ENCODE peak calls at places on chromosomes 11 and 22, in ten cellular contexts. C is AG04449, R is RWPE2, B is body of pancreas, K is progenitor cell of endocrine pancreas, J is GM06990, T is upper lobe of left lung, L is upper lobe of right lung, M is epithelial cell of esophagus, X is astrocyte. N is an unnamed sample.

GRCh38 chr11:82718307-82718706 is 15.4 kb downstream of the FAM181B start:
- DNase-seq in K (no peak), L (no peak), C (peak), B (peak), J (no peak), R (no peak), X (peak), M (peak), T (no peak), N (peak)

GRCh38 chr22:17112491-17113042 is 8.6 kb downstream of the TMEM121B start:
- DNase-seq in L (no peak), J (no peak), T (no peak), K (no peak), R (no peak), M (no peak), C (no peak), B (no peak), X (no peak), N (no peak)

GRCh38 chr11:33413296-33413695 is 156.1 kb downstream of the HIPK3 start:
- DNase-seq in B (no peak), L (no peak), T (no peak), C (no peak), M (no peak), K (no peak), X (no peak), R (no peak), J (no peak), N (no peak)

GRCh38 chr22:40525250-40525884 is 111.2 kb downstream of the MRTFA start:
- DNase-seq in X (no peak), B (peak), J (no peak), R (no peak), M (peak), K (no peak), C (no peak), T (no peak), L (peak), N (peak)

GRCh38 chr22:27097933-27098332 is 440.5 kb downstream of the MIAT start:
- DNase-seq in B (no peak), X (peak), K (no peak), T (no peak), C (no peak), R (no peak), M (no peak), J (no peak), L (no peak), N (no peak)

GRCh38 chr11:62678433-62678769 is 472 bp downstream of the UBXN1 start:
- DNase-seq in K (no peak), M (no peak), T (no peak), J (no peak), R (no peak), L (no peak), X (no peak), B (no peak), C (no peak), N (no peak)

GRCh38 chr11:62555464-62556092 is 9.0 kb upstream of the AHNAK start:
- DNase-seq in X (peak), K (no peak), M (no peak), C (no peak), L (no peak), B (no peak), J (peak), T (no peak), R (no peak), N (peak)

GRCh38 chr11:65415499-65416340 is 6.9 kb upstream of the NEAT1 start:
- DNase-seq in M (no peak), R (peak), L (peak), T (peak), K (no peak), X (no peak), B (no peak), J (peak), C (no peak), N (no peak)

GRCh38 chr11:1389932-1390587 is at the start of gene BRSK2:
- DNase-seq in X (no peak), T (peak), C (no peak), K (no peak), B (peak), R (no peak), M (no peak), J (no peak), L (no peak), N (no peak)

GRCh38 chr11:119864836-119865235 is 135.8 kb upstream of the NECTIN1 start:
- DNase-seq in B (no peak), C (no peak), T (peak), J (no peak), M (no peak), L (no peak), X (no peak), R (no peak), K (no peak), N (no peak)

GRCh38 chr11:61889831-61890230 is 1.5 kb downstream of the FADS3 start:
- DNase-seq in B (no peak), L (no peak), K (no peak), M (no peak), T (no peak), J (no peak), C (no peak), R (no peak), X (no peak), N (no peak)

GRCh38 chr11:47388697-47389576 is 10.6 kb upstream of the SPI1 start:
- DNase-seq in X (no peak), L (peak), K (no peak), M (peak), J (no peak), B (no peak), T (no peak), C (no peak), R (no peak), N (no peak)

GRCh38 chr22:49622241-49623105 is 205.2 kb downstream of the BRD1 start:
- DNase-seq in M (no peak), J (no peak), T (peak), C (no peak), B (no peak), K (no peak), L (no peak), R (no peak), X (no peak), N (no peak)

GRCh38 chr11:47460571-47461235 is 11.8 kb upstream of the RAPSN start:
- DNase-seq in M (no peak), L (no peak), J (no peak), R (no peak), B (no peak), X (no peak), C (no peak), T (no peak), K (no peak), N (no peak)

GRCh38 chr22:17969732-17970131 is 54.6 kb downstream of the MICAL3 start:
- DNase-seq in X (peak), B (no peak), T (no peak), J (no peak), R (no peak), K (no peak), C (peak), L (no peak), M (peak), N (no peak)

GRCh38 chr11:65421204-65422103 is 1.1 kb upstream of the NEAT1 start:
- DNase-seq in K (no peak), C (peak), X (peak), J (peak), L (peak), R (peak), M (peak), T (peak), B (peak), N (peak)

GRCh38 chr22:32844251-32844650 is 42.7 kb downstream of the TIMP3 start:
- DNase-seq in L (no peak), M (no peak), K (no peak), R (no peak), T (no peak), C (no peak), B (no peak), X (no peak), J (no peak), N (no peak)

GRCh38 chr11:91396243-91397133 is 828.1 kb upstream of the FAT3 start:
- DNase-seq in L (no peak), C (no peak), T (no peak), K (no peak), J (no peak), M (peak), R (no peak), B (no peak), X (peak), N (no peak)

GRCh38 chr11:76657139-76657823 is 13.3 kb downstream of the LRRC32 start:
- DNase-seq in J (no peak), L (peak), K (no peak), B (no peak), C (no peak), M (no peak), R (no peak), X (no peak), T (no peak), N (no peak)

GRCh38 chr11:103897156-103897555 is 139.3 kb upstream of the DDI1 start:
- DNase-seq in K (no peak), T (no peak), R (no peak), M (no peak), C (no peak), L (no peak), J (no peak), B (no peak), X (no peak), N (no peak)

GRCh38 chr11:66710384-66710930 is 18.6 kb downstream of the SPTBN2 start:
- DNase-seq in C (no peak), X (no peak), B (no peak), T (no peak), J (no peak), R (no peak), L (no peak), K (no peak), M (no peak), N (no peak)

DNA sequence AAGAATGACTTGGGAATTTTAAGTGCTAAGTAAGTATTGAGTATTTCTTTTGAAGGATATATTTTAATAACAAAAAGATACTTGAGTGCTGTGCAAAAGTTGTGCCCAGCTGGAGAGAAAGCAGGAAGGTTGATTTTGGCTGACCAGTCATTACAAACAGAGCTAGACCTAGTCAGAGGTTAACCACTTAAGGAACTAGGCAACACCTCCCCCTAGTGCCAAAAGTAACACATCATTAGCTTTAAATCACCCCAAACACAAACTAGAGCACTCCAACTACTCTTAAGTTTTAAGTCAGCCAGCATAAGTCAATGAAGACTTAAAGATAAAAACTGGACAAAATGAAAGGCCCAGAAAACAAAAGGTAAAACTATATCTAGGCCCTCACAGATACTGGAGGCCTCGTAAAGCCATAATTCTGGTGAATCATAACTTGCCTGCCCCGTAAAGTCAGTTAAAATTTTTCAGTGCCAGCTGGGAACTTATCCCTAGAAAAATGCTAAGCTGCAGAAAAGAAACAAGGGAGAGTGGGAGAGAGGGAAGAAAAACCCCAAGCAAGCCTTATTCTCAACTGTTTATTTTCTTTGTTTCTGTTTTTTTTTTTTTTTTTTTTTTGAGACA is 4.6 kb downstream of the TMEM9B start:
- DNase-seq in R (no peak), T (no peak), K (no peak), C (peak), L (no peak), B (peak), M (peak), X (peak), J (peak), N (peak)
- TF ChIP-seq CTCF in R (peak), T (peak), K (peak), C (peak), L (peak), B (peak), M (peak), X (peak), J (peak), N (peak)

GRCh38 chr22:38943181-38943580 is 14.2 kb upstream of the APOBEC3A start:
- DNase-seq in R (no peak), M (no peak), K (no peak), T (no peak), C (no peak), L (peak), X (no peak), J (no peak), B (peak), N (no peak)
- TF ChIP-seq CTCF in R (no peak), M (no peak), K (no peak), T (no peak), C (no peak), L (peak), X (no peak), J (peak), B (no peak), N (peak)

DNA sequence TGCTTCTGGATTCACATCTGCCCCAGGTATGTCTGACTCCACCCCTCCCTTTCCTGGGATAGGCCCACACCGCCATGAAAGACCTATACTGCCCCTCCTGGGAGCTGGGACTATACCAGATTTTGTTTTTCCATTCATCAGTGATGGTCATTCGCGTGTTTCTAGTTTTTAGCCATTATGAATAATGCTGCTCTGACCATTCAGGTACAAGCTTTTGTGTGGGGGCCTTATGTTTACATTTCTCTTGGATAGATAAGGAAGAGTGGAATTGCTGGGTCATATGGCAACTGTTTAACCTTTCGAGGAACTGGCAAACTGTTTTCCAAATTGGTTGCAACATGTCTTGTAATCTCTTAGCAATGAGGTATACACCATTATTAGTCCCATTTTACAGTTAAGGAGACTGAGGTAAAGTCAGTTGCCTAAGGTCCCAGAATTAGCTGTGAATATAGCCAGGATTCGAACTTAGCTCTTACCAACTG is 1.2 kb upstream of the TBC1D10A start:
- DNase-seq in C (no peak), B (peak), M (peak), T (no peak), K (no peak), L (no peak), X (no peak), R (no peak), J (no peak), N (no peak)
- TF ChIP-seq CTCF in C (no peak), B (no peak), M (peak), T (no peak), K (peak), L (peak), X (no peak), R (peak), J (peak), N (no peak)

GRCh38 chr22:46098525-46099475 is 51.5 kb upstream of the PPARA start:
- DNase-seq in C (no peak), J (no peak), R (no peak), B (no peak), L (no peak), M (no peak), X (no peak), K (no peak), T (peak), N (no peak)

GRCh38 chr22:46100401-46101105 is 49.8 kb upstream of the PPARA start:
- DNase-seq in C (no peak), B (no peak), K (no peak), L (no peak), M (no peak), X (no peak), J (no peak), R (no peak), T (peak), N (no peak)

GRCh38 chr22:46102159-46102558 is 48.2 kb upstream of the PPARA start:
- DNase-seq in C (no peak), T (peak), L (no peak), X (no peak), J (no peak), R (no peak), K (no peak), M (no peak), B (no peak), N (no peak)

GRCh38 chr22:46097268-46097900 is 52.9 kb upstream of the PPARA start:
- DNase-seq in C (no peak), T (peak), L (no peak), X (no peak), K (no peak), R (no peak), B (no peak), M (no peak), J (no peak), N (no peak)

DNA sequence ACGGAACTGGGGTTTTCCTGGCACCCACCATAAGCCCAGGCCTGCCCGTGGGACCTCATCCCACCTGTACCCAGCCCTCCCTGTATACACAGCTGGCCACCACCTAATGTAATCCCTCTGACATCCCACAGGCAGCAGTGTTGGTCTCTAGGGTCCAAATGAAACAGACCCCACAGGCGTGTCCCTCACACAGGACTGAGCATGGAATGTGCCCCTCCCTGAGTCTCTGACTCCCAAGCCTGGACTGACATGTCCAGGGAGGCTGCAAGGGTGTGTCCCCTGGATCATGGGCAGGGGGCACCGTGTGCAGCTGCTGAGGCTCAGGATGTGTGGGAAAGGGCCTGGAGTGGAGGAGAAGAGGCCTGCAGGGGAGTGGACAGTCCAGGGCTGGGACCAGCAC is 50.6 kb upstream of the PPARA start:
- DNase-seq in L (no peak), C (no peak), B (no peak), R (no peak), M (no peak), X (no peak), T (no peak), J (no peak), K (no peak), N (no peak)
- TF ChIP-seq CTCF in L (no peak), C (no peak), B (no peak), R (no peak), M (no peak), X (no peak), T (no peak), J (no peak), K (no peak), N (no peak)